ENCODE peak calls at places on chromosomes 13 and 19, in nine cellular contexts. One of them, this sample, is unnamed. For H3K36me3 and H3K27me3, the result is how much of the 10 kb centered on the place peaks cover.

GRCh38 chr19:6056801-6057650 is 53.3 kb downstream of the RFX2 start:
- DNase-seq in HepG2: peak
- DNase-seq in heart right ventricle: peak
- DNase-seq in Peyer's patch: peak
- DNase-seq in Caco-2: peak
- DNase-seq in brain microvascular endothelial cell: peak
- DNase-seq in body of pancreas: peak
- DNase-seq in GM23338: peak
- DNase-seq in CD4-positive, alpha-beta memory T cell: peak
- DNase-seq in this sample: peak

GRCh38 chr19:55350620-55351315 is 3.8 kb downstream of the COX6B2 start:
- DNase-seq in HepG2: no peak
- DNase-seq in heart right ventricle: no peak
- DNase-seq in Peyer's patch: no peak
- DNase-seq in Caco-2: no peak
- DNase-seq in brain microvascular endothelial cell: no peak
- DNase-seq in body of pancreas: no peak
- DNase-seq in GM23338: no peak
- DNase-seq in CD4-positive, alpha-beta memory T cell: no peak
- DNase-seq in this sample: peak

GRCh38 chr13:47112900-47113299 is 216.0 kb upstream of the HTR2A start:
- DNase-seq in HepG2: no peak
- DNase-seq in heart right ventricle: no peak
- DNase-seq in Peyer's patch: no peak
- DNase-seq in Caco-2: no peak
- DNase-seq in brain microvascular endothelial cell: no peak
- DNase-seq in body of pancreas: no peak
- DNase-seq in GM23338: no peak
- DNase-seq in CD4-positive, alpha-beta memory T cell: no peak
- DNase-seq in this sample: no peak

GRCh38 chr19:49362048-49362925 is at the start of gene TEAD2:
- DNase-seq in HepG2: peak
- DNase-seq in heart right ventricle: peak
- DNase-seq in Peyer's patch: peak
- DNase-seq in Caco-2: peak
- DNase-seq in brain microvascular endothelial cell: peak
- DNase-seq in body of pancreas: peak
- DNase-seq in GM23338: peak
- DNase-seq in CD4-positive, alpha-beta memory T cell: peak
- DNase-seq in this sample: peak

GRCh38 chr13:51444922-51445321 is 7.9 kb downstream of the INTS6 start:
- DNase-seq in HepG2: no peak
- DNase-seq in heart right ventricle: no peak
- DNase-seq in Peyer's patch: no peak
- DNase-seq in Caco-2: no peak
- DNase-seq in brain microvascular endothelial cell: no peak
- DNase-seq in body of pancreas: no peak
- DNase-seq in GM23338: peak
- DNase-seq in CD4-positive, alpha-beta memory T cell: peak
- DNase-seq in this sample: no peak

GRCh38 chr13:92842145-92842544 is 384.5 kb upstream of the GPC6 start:
- DNase-seq in HepG2: no peak
- DNase-seq in heart right ventricle: no peak
- DNase-seq in Peyer's patch: no peak
- DNase-seq in Caco-2: no peak
- DNase-seq in brain microvascular endothelial cell: peak
- DNase-seq in body of pancreas: no peak
- DNase-seq in GM23338: no peak
- DNase-seq in CD4-positive, alpha-beta memory T cell: no peak
- DNase-seq in this sample: no peak

GRCh38 chr13:25306671-25307464 is 5.4 kb downstream of the NUP58 start:
- DNase-seq in HepG2: no peak
- DNase-seq in heart right ventricle: no peak
- DNase-seq in Peyer's patch: no peak
- DNase-seq in Caco-2: no peak
- DNase-seq in brain microvascular endothelial cell: no peak
- DNase-seq in body of pancreas: no peak
- DNase-seq in GM23338: no peak
- DNase-seq in CD4-positive, alpha-beta memory T cell: no peak
- DNase-seq in this sample: no peak

GRCh38 chr19:33376931-33377557 is 3.5 kb downstream of the CEBPG start:
- DNase-seq in HepG2: no peak
- DNase-seq in heart right ventricle: no peak
- DNase-seq in Peyer's patch: peak
- DNase-seq in Caco-2: no peak
- DNase-seq in brain microvascular endothelial cell: no peak
- DNase-seq in body of pancreas: no peak
- DNase-seq in GM23338: no peak
- DNase-seq in CD4-positive, alpha-beta memory T cell: no peak
- DNase-seq in this sample: no peak

GRCh38 chr13:106109391-106109791 is 426.1 kb downstream of the EFNB2 start:
- DNase-seq in HepG2: no peak
- DNase-seq in heart right ventricle: no peak
- DNase-seq in Peyer's patch: no peak
- DNase-seq in Caco-2: no peak
- DNase-seq in brain microvascular endothelial cell: peak
- DNase-seq in body of pancreas: no peak
- DNase-seq in GM23338: no peak
- DNase-seq in CD4-positive, alpha-beta memory T cell: no peak
- DNase-seq in this sample: no peak

GRCh38 chr13:110329798-110330461 is 22.8 kb downstream of the COL4A2 start:
- DNase-seq in HepG2: no peak
- DNase-seq in heart right ventricle: no peak
- DNase-seq in Peyer's patch: no peak
- DNase-seq in Caco-2: no peak
- DNase-seq in brain microvascular endothelial cell: peak
- DNase-seq in body of pancreas: no peak
- DNase-seq in GM23338: no peak
- DNase-seq in CD4-positive, alpha-beta memory T cell: no peak
- DNase-seq in this sample: no peak

GRCh38 chr19:1265611-1266115 is 3.5 kb upstream of the CIRBP start:
- DNase-seq in HepG2: no peak
- DNase-seq in heart right ventricle: peak
- DNase-seq in Peyer's patch: peak
- DNase-seq in Caco-2: no peak
- DNase-seq in brain microvascular endothelial cell: peak
- DNase-seq in body of pancreas: peak
- DNase-seq in GM23338: no peak
- DNase-seq in CD4-positive, alpha-beta memory T cell: no peak
- DNase-seq in this sample: no peak

GRCh38 chr19:13089139-13089856 is 13.4 kb downstream of the LYL1 start:
- DNase-seq in HepG2: peak
- DNase-seq in heart right ventricle: no peak
- DNase-seq in Peyer's patch: no peak
- DNase-seq in Caco-2: peak
- DNase-seq in brain microvascular endothelial cell: no peak
- DNase-seq in body of pancreas: no peak
- DNase-seq in GM23338: peak
- DNase-seq in CD4-positive, alpha-beta memory T cell: no peak
- DNase-seq in this sample: peak

DNA sequence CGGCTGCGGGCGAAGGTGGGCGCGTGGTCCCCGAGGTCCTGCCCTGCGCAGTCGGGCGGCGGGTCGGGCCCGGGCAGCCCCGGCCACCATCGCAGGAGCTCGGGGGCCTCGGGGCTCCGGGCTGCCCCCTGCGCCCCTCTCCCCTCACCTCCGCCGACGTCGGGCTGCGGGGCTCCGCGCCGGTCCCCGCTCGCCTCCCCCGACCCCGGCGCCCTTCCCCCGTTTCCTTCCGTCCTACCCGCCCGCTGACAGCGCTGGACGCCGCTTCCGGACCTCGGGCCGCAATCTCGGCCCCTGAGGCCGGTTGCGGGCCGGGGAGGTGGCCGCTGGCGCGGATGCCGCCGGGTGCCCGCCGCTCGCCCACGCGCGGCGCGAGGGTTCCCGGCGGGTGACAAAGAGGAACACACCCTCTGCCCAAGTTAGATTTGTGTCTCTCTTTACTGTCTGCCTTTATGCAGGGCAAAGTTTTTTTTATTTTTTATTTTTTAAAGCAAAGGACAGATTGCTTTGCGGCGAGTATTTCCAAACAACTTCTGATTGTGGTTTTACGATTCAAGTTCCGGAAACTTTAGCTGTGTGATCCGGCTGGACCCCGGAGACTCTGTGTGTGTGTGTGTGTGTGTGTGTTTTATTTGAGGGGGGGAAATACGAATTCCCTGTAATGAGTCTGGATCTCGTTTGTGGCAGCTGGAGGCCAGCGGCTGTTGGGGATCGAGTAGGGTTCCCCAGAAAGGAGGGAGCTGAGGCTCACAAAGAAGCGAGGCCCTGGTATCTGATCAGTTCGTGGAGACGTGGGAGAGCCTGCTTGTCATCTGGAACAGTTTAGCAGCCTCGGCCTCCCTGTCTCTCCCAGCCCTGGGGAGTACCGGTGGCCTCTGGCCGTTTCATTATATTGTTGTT is 957 bp downstream of the FARP1 start:
- DNase-seq in HepG2: no peak
- DNase-seq in heart right ventricle: peak
- DNase-seq in Peyer's patch: no peak
- DNase-seq in Caco-2: peak
- DNase-seq in brain microvascular endothelial cell: no peak
- DNase-seq in body of pancreas: peak
- DNase-seq in GM23338: peak
- DNase-seq in CD4-positive, alpha-beta memory T cell: no peak
- DNase-seq in this sample: peak
- H3K4me3 ChIP-seq in HepG2: peak
- H3K4me3 ChIP-seq in heart right ventricle: peak
- H3K4me3 ChIP-seq in Peyer's patch: peak
- H3K4me3 ChIP-seq in Caco-2: peak
- H3K4me3 ChIP-seq in brain microvascular endothelial cell: peak
- H3K4me3 ChIP-seq in body of pancreas: peak
- H3K4me3 ChIP-seq in GM23338: peak
- H3K4me3 ChIP-seq in CD4-positive, alpha-beta memory T cell: no peak
- H3K4me3 ChIP-seq in this sample: peak

DNA sequence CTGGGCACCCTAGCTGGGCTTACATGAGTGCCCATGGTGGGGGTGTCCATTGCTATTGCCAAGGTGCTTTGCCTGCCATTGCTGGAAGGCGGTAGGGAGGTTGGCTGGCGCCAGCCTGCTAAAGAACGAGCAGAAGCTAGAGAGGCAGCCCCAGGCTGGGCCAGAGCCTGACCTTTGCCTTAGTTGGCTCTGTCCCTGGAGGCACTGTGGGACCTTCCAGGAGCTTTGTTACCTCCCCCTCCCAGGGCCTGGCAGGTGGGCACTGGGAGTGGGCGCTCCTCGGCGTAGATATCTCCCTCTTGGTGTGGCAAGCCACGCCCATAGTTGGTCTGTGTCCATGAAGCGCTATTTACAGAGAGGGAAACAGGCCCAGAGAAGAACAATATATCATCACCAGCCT is 2.3 kb upstream of the SLC25A42 start:
- DNase-seq in HepG2: no peak
- DNase-seq in heart right ventricle: peak
- DNase-seq in Peyer's patch: no peak
- DNase-seq in Caco-2: no peak
- DNase-seq in brain microvascular endothelial cell: no peak
- DNase-seq in body of pancreas: peak
- DNase-seq in GM23338: no peak
- DNase-seq in CD4-positive, alpha-beta memory T cell: no peak
- DNase-seq in this sample: no peak
- H3K36me3 ChIP-seq in HepG2: under half
- H3K36me3 ChIP-seq in heart right ventricle: under half
- H3K36me3 ChIP-seq in Peyer's patch: under half
- H3K36me3 ChIP-seq in Caco-2: under half
- H3K36me3 ChIP-seq in brain microvascular endothelial cell: under half
- H3K36me3 ChIP-seq in body of pancreas: under half
- H3K36me3 ChIP-seq in GM23338: under half
- H3K36me3 ChIP-seq in CD4-positive, alpha-beta memory T cell: under half
- H3K36me3 ChIP-seq in this sample: under half

GRCh38 chr13:113078895-113079720 is 26.5 kb upstream of the F7 start:
- DNase-seq in HepG2: no peak
- DNase-seq in heart right ventricle: no peak
- DNase-seq in Peyer's patch: no peak
- DNase-seq in Caco-2: no peak
- DNase-seq in brain microvascular endothelial cell: no peak
- DNase-seq in body of pancreas: no peak
- DNase-seq in GM23338: no peak
- DNase-seq in CD4-positive, alpha-beta memory T cell: no peak
- DNase-seq in this sample: peak
- H3K27me3 ChIP-seq in HepG2: under half
- H3K27me3 ChIP-seq in heart right ventricle: under half
- H3K27me3 ChIP-seq in Peyer's patch: under half
- H3K27me3 ChIP-seq in Caco-2: under half
- H3K27me3 ChIP-seq in brain microvascular endothelial cell: under half
- H3K27me3 ChIP-seq in body of pancreas: under half
- H3K27me3 ChIP-seq in GM23338: under half
- H3K27me3 ChIP-seq in CD4-positive, alpha-beta memory T cell: under half
- H3K27me3 ChIP-seq in this sample: under half

GRCh38 chr19:39246951-39247669 is 1.5 kb downstream of the IFNL4 start:
- DNase-seq in HepG2: no peak
- DNase-seq in heart right ventricle: no peak
- DNase-seq in Peyer's patch: peak
- DNase-seq in Caco-2: no peak
- DNase-seq in brain microvascular endothelial cell: no peak
- DNase-seq in body of pancreas: no peak
- DNase-seq in GM23338: peak
- DNase-seq in CD4-positive, alpha-beta memory T cell: peak
- DNase-seq in this sample: peak
- H3K4me3 ChIP-seq in HepG2: no peak
- H3K4me3 ChIP-seq in heart right ventricle: no peak
- H3K4me3 ChIP-seq in Peyer's patch: peak
- H3K4me3 ChIP-seq in Caco-2: no peak
- H3K4me3 ChIP-seq in brain microvascular endothelial cell: no peak
- H3K4me3 ChIP-seq in body of pancreas: no peak
- H3K4me3 ChIP-seq in GM23338: peak
- H3K4me3 ChIP-seq in CD4-positive, alpha-beta memory T cell: no peak
- H3K4me3 ChIP-seq in this sample: peak

DNA sequence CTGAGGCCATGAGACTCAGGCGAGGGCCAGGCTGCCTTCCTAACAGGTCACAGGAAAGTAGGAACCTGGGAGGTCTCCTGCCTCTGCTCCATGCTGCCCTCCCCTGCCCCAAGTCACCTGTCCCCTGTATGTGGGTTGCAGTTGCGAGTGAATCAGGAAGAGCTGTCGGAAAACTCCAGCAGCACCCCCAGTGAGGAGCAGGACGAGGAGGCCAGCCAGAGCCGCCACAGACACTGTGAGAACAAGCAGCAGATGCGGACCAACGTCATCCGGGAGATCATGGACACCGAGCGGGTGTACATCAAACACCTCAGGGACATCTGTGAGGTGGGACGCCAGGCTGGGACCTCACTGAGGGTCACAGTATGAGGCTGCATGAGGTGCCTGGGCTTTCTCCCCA is 22.8 kb upstream of the C1QTNF9 start:
- DNase-seq in HepG2: no peak
- DNase-seq in heart right ventricle: no peak
- DNase-seq in Peyer's patch: no peak
- DNase-seq in Caco-2: no peak
- DNase-seq in brain microvascular endothelial cell: no peak
- DNase-seq in body of pancreas: no peak
- DNase-seq in GM23338: no peak
- DNase-seq in CD4-positive, alpha-beta memory T cell: no peak
- DNase-seq in this sample: no peak
- H3K36me3 ChIP-seq in HepG2: under half
- H3K36me3 ChIP-seq in heart right ventricle: half or more
- H3K36me3 ChIP-seq in Peyer's patch: under half
- H3K36me3 ChIP-seq in Caco-2: under half
- H3K36me3 ChIP-seq in brain microvascular endothelial cell: under half
- H3K36me3 ChIP-seq in body of pancreas: half or more
- H3K36me3 ChIP-seq in GM23338: under half
- H3K36me3 ChIP-seq in CD4-positive, alpha-beta memory T cell: half or more
- H3K36me3 ChIP-seq in this sample: under half

This sample was measured in H7.